ENCODE peak calls at places on chromosomes 6 and 20, in five cellular contexts. S, Z, E, C and Q are unnamed samples.

GRCh38 chr6:92779758-92780157 is 639.6 kb downstream of the EPHA7 start:
- DNase-seq in S (no peak), Z (peak), E (peak), C (peak), Q (peak)

GRCh38 chr6:34176261-34177031 is 30.6 kb upstream of the GRM4 start:
- DNase-seq in S (no peak), Z (no peak), E (no peak), C (no peak), Q (no peak)

GRCh38 chr6:165308926-165309731 is at the start of gene C6orf118:
- DNase-seq in S (no peak), Z (peak), E (peak), C (peak), Q (peak)

GRCh38 chr20:37727247-37727956 is 33.6 kb downstream of the CTNNBL1 start:
- DNase-seq in S (no peak), Z (peak), E (peak), C (peak), Q (peak)

GRCh38 chr20:51650685-51651134 is 108.2 kb upstream of the NFATC2 start:
- DNase-seq in S (no peak), Z (peak), E (peak), C (peak), Q (peak)

GRCh38 chr20:54355631-54356280 is 119.6 kb upstream of the DOK5 start:
- DNase-seq in S (no peak), Z (peak), E (peak), C (no peak), Q (no peak)

GRCh38 chr20:309306-309840 is 12.0 kb downstream of the ZCCHC3 start:
- DNase-seq in S (no peak), Z (peak), E (no peak), C (no peak), Q (peak)

GRCh38 chr20:14915356-14915755 is 577.9 kb upstream of the FLRT3 start:
- DNase-seq in S (no peak), Z (peak), E (no peak), C (no peak), Q (peak)

GRCh38 chr6:15324427-15324985 is 78.6 kb downstream of the JARID2 start:
- DNase-seq in S (no peak), Z (no peak), E (no peak), C (no peak), Q (no peak)

GRCh38 chr6:164252260-164252659 is 837.7 kb downstream of the QKI start:
- DNase-seq in S (no peak), Z (no peak), E (no peak), C (no peak), Q (no peak)

GRCh38 chr20:376750-377149 is 3.8 kb upstream of the TRIB3 start:
- DNase-seq in S (no peak), Z (no peak), E (no peak), C (no peak), Q (no peak)

GRCh38 chr6:80154160-80154559 is 47.7 kb downstream of the BCKDHB start:
- DNase-seq in S (no peak), Z (no peak), E (no peak), C (no peak), Q (no peak)
- H3K4me3 ChIP-seq in S (no peak), Z (no peak), E (no peak), C (no peak), Q (no peak)

GRCh38 chr20:16666272-16666671 is 63.6 kb upstream of the SNRPB2 start:
- DNase-seq in S (no peak), Z (no peak), E (no peak), C (no peak), Q (no peak)
- TF ChIP-seq CTCF in S (no peak), Z (no peak), E (no peak), C (no peak), Q (no peak)

GRCh38 chr20:34820805-34821578 is 4.5 kb downstream of the NCOA6 start:
- DNase-seq in S (no peak), Z (no peak), E (no peak), C (no peak), Q (no peak)

GRCh38 chr20:34829191-34829590 is 3.7 kb upstream of the NCOA6 start:
- DNase-seq in S (no peak), Z (no peak), E (no peak), C (no peak), Q (no peak)

GRCh38 chr20:34825530-34826362 is at the start of gene NCOA6:
- DNase-seq in S (peak), Z (peak), E (peak), C (peak), Q (peak)

GRCh38 chr20:34824026-34824860 is 1.2 kb downstream of the NCOA6 start:
- DNase-seq in S (no peak), Z (peak), E (peak), C (peak), Q (peak)

GRCh38 chr20:34824861-34825529 is 456 bp downstream of the NCOA6 start:
- DNase-seq in S (no peak), Z (peak), E (peak), C (peak), Q (peak)
- H3K4me3 ChIP-seq in S (peak), Z (peak), E (peak), C (peak), Q (peak)

GRCh38 chr20:21129861-21130260 is 4.0 kb downstream of the KIZ start:
- DNase-seq in S (no peak), Z (no peak), E (no peak), C (no peak), Q (no peak)

GRCh38 chr20:21127201-21127981 is 1.5 kb downstream of the KIZ start:
- DNase-seq in S (no peak), Z (no peak), E (no peak), C (no peak), Q (no peak)

GRCh38 chr20:21124190-21124589 is 1.7 kb upstream of the KIZ start:
- DNase-seq in S (no peak), Z (no peak), E (no peak), C (no peak), Q (no peak)

GRCh38 chr20:21125849-21126840 is at the start of gene KIZ:
- DNase-seq in S (peak), Z (peak), E (peak), C (peak), Q (peak)

DNA sequence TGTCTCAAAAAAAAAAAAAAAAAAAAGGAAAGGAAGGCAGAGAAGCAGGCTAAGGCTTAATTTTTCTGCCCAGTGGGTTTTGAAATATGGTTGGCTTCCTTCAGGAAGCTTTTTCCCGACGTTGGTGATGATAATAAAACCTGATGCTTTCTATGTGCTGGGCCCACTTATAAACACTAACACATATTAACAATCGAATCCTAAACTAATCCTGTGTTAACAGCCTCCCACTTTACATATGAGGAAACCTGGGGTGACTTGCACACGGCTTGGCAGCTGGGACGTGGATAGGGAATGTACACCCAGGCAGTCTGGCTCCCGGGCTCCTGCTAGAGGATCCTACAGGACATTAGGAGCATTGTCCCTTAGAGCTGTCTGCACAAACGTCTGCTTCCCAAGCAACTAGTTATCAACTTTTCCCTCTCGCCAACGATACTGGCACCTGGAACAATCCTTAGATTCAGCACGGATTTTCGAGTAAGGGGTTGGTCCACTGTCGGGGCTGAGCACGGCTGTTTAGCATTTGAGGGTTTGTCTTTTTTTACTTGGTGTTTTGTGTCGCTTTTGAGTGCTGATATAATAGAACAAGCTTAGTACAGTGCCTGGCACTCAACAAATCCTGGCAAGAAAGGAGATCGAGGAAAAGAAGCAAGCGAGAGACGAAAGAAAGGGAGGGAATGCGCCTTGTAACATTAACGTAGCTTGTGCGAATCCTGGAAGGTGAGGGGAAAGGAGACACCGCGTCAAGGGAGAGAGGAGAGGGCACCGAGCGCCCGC is 622 bp upstream of the KIZ start:
- DNase-seq in S (no peak), Z (peak), E (peak), C (peak), Q (peak)
- TF ChIP-seq CTCF in S (no peak), Z (peak), E (no peak), C (no peak), Q (peak)

GRCh38 chr20:48823476-48823875 is 4.3 kb downstream of the PREX1 start:
- DNase-seq in S (no peak), Z (no peak), E (no peak), C (no peak), Q (no peak)

GRCh38 chr20:48825551-48825885 is 2.3 kb downstream of the PREX1 start:
- DNase-seq in S (no peak), Z (no peak), E (no peak), C (no peak), Q (no peak)

GRCh38 chr20:48823960-48824497 is 3.8 kb downstream of the PREX1 start:
- DNase-seq in S (no peak), Z (peak), E (peak), C (peak), Q (peak)

GRCh38 chr20:48826064-48826463 is 1.7 kb downstream of the PREX1 start:
- DNase-seq in S (no peak), Z (no peak), E (no peak), C (no peak), Q (no peak)

GRCh38 chr20:48824830-48825550 is 2.8 kb downstream of the PREX1 start:
- DNase-seq in S (no peak), Z (no peak), E (no peak), C (no peak), Q (no peak)
- H3K4me3 ChIP-seq in S (no peak), Z (no peak), E (no peak), C (no peak), Q (no peak)